ENCODE peak calls at places on chromosomes 7 and 10, in seven cellular contexts. S, L, U, G, E, H and A are unnamed samples.
A peak's percentile ranks its signal among the peaks of the same experiment; 100 is the strongest.

GRCh38 chr7:53426145-53426750 is 390.8 kb downstream of the POM121L12 start:
- DNase-seq in S (peak; percentile 20), L (no peak), U (no peak), G (no peak), E (no peak), H (no peak), A (no peak)

GRCh38 chr10:4683137-4683536 is 142.9 kb upstream of the AKR1E2 start:
- DNase-seq in S (no peak), L (no peak), U (no peak), G (no peak), E (no peak), H (no peak), A (no peak)

GRCh38 chr7:139746652-139747051 is 31.1 kb downstream of the HIPK2 start:
- DNase-seq in S (no peak), L (no peak), U (no peak), G (no peak), E (no peak), H (no peak), A (no peak)

GRCh38 chr7:158016171-158017087 is 571.2 kb downstream of the PTPRN2 start:
- DNase-seq in S (no peak), L (peak; percentile 81), U (no peak), G (peak; percentile 77), E (no peak), H (no peak), A (no peak)

GRCh38 chr10:69337312-69338132 is 59.2 kb downstream of the HK1 start:
- DNase-seq in S (peak; percentile 95), L (peak; percentile 69), U (no peak), G (peak; percentile 15), E (no peak), H (peak; percentile 98), A (peak; percentile 86)

GRCh38 chr7:140831724-140832123 is 93.0 kb downstream of the BRAF start:
- DNase-seq in S (no peak), L (no peak), U (no peak), G (no peak), E (no peak), H (no peak), A (no peak)

GRCh38 chr7:45881759-45882464 is 6.4 kb upstream of the IGFBP1 start:
- DNase-seq in S (peak; percentile 89), L (no peak), U (no peak), G (no peak), E (no peak), H (no peak), A (peak; percentile 89)

GRCh38 chr10:11017575-11018425 is at the start of gene CELF2:
- DNase-seq in S (no peak), L (peak; percentile 88), U (peak; percentile 67), G (peak; percentile 80), E (peak; percentile 29), H (peak; percentile 21), A (no peak)

GRCh38 chr10:122734266-122734665 is 34.6 kb upstream of the C10orf120 start:
- DNase-seq in S (no peak), L (no peak), U (no peak), G (no peak), E (no peak), H (no peak), A (no peak)

GRCh38 chr10:73911553-73912004 is 647 bp downstream of the PLAU start:
- DNase-seq in S (no peak), L (no peak), U (no peak), G (no peak), E (no peak), H (no peak), A (peak; percentile 43)

GRCh38 chr10:30784896-30785605 is 155.5 kb upstream of the LYZL2 start:
- DNase-seq in S (peak; percentile 44), L (peak; percentile 94), U (peak; percentile 35), G (peak; percentile 58), E (peak; percentile 73), H (peak; percentile 42), A (peak; percentile 69)

GRCh38 chr7:12949060-12950045 is 261.9 kb downstream of the ARL4A start:
- DNase-seq in S (peak; percentile 93), L (no peak), U (no peak), G (no peak), E (no peak), H (no peak), A (peak; percentile 55)

GRCh38 chr7:47690902-47691558 is 109.1 kb upstream of the TNS3 start:
- DNase-seq in S (peak; percentile 52), L (peak; percentile 49), U (no peak), G (no peak), E (no peak), H (no peak), A (peak; percentile 65)

GRCh38 chr7:13949450-13949849 is 40.0 kb downstream of the ETV1 start:
- DNase-seq in S (no peak), L (peak; percentile 41), U (no peak), G (peak; percentile 92), E (no peak), H (no peak), A (no peak)

GRCh38 chr7:114979803-114980507 is 58.1 kb downstream of the MDFIC start:
- DNase-seq in S (no peak), L (no peak), U (no peak), G (no peak), E (no peak), H (no peak), A (no peak)

GRCh38 chr10:18238875-18239485 is 98.8 kb downstream of the CACNB2 start:
- DNase-seq in S (peak; percentile 51), L (peak; percentile 64), U (peak; percentile 23), G (no peak), E (no peak), H (peak; percentile 67), A (peak; percentile 70)

GRCh38 chr10:78865931-78866717 is 202.6 kb upstream of the ZMIZ1 start:
- DNase-seq in S (no peak), L (no peak), U (no peak), G (no peak), E (no peak), H (no peak), A (no peak)